ENCODE peak calls at places on chromosomes 4 and X, in six cellular contexts. One of them, this sample, is unnamed.

GRCh38 chrX:38206542-38206941 is 14.1 kb downstream of the SRPX start:
- DNase-seq in neural progenitor cell: no peak
- DNase-seq in NT2/D1: no peak
- DNase-seq in PC-3: no peak
- DNase-seq in IMR-90: no peak
- DNase-seq in astrocyte: no peak
- DNase-seq in this sample: no peak

GRCh38 chr4:120922390-120923200 is at the start of gene PRDM5:
- DNase-seq in neural progenitor cell: peak; percentile 82
- DNase-seq in NT2/D1: peak; percentile 56
- DNase-seq in PC-3: peak; percentile 21
- DNase-seq in IMR-90: peak; percentile 40
- DNase-seq in astrocyte: peak; percentile 42
- DNase-seq in this sample: peak; percentile 89

GRCh38 chr4:73777612-73778011 is 37.2 kb downstream of the CXCL8 start:
- DNase-seq in neural progenitor cell: no peak
- DNase-seq in NT2/D1: no peak
- DNase-seq in PC-3: peak; percentile 47
- DNase-seq in IMR-90: peak; percentile 7
- DNase-seq in astrocyte: peak; percentile 24
- DNase-seq in this sample: no peak

GRCh38 chr4:71406459-71406963 is 67.7 kb downstream of the SLC4A4 start:
- DNase-seq in neural progenitor cell: no peak
- DNase-seq in NT2/D1: no peak
- DNase-seq in PC-3: peak; percentile 56
- DNase-seq in IMR-90: peak; percentile 77
- DNase-seq in astrocyte: peak; percentile 75
- DNase-seq in this sample: no peak

GRCh38 chr4:97367878-97368277 is 775.4 kb downstream of the STPG2 start:
- DNase-seq in neural progenitor cell: no peak
- DNase-seq in NT2/D1: no peak
- DNase-seq in PC-3: peak; percentile 82
- DNase-seq in IMR-90: no peak
- DNase-seq in astrocyte: peak; percentile 89
- DNase-seq in this sample: no peak

GRCh38 chr4:188596027-188596426 is 456.8 kb downstream of the TRIML1 start:
- DNase-seq in neural progenitor cell: no peak
- DNase-seq in NT2/D1: no peak
- DNase-seq in PC-3: no peak
- DNase-seq in IMR-90: peak; percentile 44
- DNase-seq in astrocyte: no peak
- DNase-seq in this sample: no peak

GRCh38 chr4:190016369-190017289 is 10.4 kb downstream of the FRG2 start:
- DNase-seq in neural progenitor cell: peak; percentile 2
- DNase-seq in NT2/D1: no peak
- DNase-seq in PC-3: no peak
- DNase-seq in IMR-90: no peak
- DNase-seq in astrocyte: no peak
- DNase-seq in this sample: no peak

GRCh38 chr4:31655328-31655727 is 935.2 kb downstream of the PCDH7 start:
- DNase-seq in neural progenitor cell: no peak
- DNase-seq in NT2/D1: no peak
- DNase-seq in PC-3: peak; percentile 12
- DNase-seq in IMR-90: peak; percentile 17
- DNase-seq in astrocyte: peak; percentile 49
- DNase-seq in this sample: no peak

GRCh38 chr4:40548256-40548655 is 81.4 kb downstream of the RBM47 start:
- DNase-seq in neural progenitor cell: no peak
- DNase-seq in NT2/D1: no peak
- DNase-seq in PC-3: no peak
- DNase-seq in IMR-90: peak; percentile 45
- DNase-seq in astrocyte: peak; percentile 77
- DNase-seq in this sample: no peak

GRCh38 chr4:173025131-173025530 is 143.5 kb upstream of the GALNT7 start:
- DNase-seq in neural progenitor cell: peak; percentile 82
- DNase-seq in NT2/D1: peak; percentile 51
- DNase-seq in PC-3: peak; percentile 79
- DNase-seq in IMR-90: peak; percentile 77
- DNase-seq in astrocyte: peak; percentile 62
- DNase-seq in this sample: peak; percentile 82

GRCh38 chr4:73222466-73223257 is 35.9 kb downstream of the ANKRD17 start:
- DNase-seq in neural progenitor cell: peak; percentile 60
- DNase-seq in NT2/D1: peak; percentile 27
- DNase-seq in PC-3: peak; percentile 95
- DNase-seq in IMR-90: peak; percentile 97
- DNase-seq in astrocyte: peak; percentile 97
- DNase-seq in this sample: peak; percentile 58

GRCh38 chr4:64584981-64585557 is 175.8 kb upstream of the TECRL start:
- DNase-seq in neural progenitor cell: peak; percentile 70
- DNase-seq in NT2/D1: peak; percentile 8
- DNase-seq in PC-3: peak; percentile 57
- DNase-seq in IMR-90: peak; percentile 6
- DNase-seq in astrocyte: peak; percentile 32
- DNase-seq in this sample: peak; percentile 59

GRCh38 chr4:140937866-140938265 is 181.7 kb upstream of the TBC1D9 start:
- DNase-seq in neural progenitor cell: no peak
- DNase-seq in NT2/D1: no peak
- DNase-seq in PC-3: peak; percentile 66
- DNase-seq in IMR-90: peak; percentile 80
- DNase-seq in astrocyte: peak; percentile 85
- DNase-seq in this sample: no peak

GRCh38 chr4:121272526-121272925 is 108.3 kb downstream of the QRFPR start:
- DNase-seq in neural progenitor cell: no peak
- DNase-seq in NT2/D1: no peak
- DNase-seq in PC-3: peak; percentile 73
- DNase-seq in IMR-90: peak; percentile 55
- DNase-seq in astrocyte: peak; percentile 81
- DNase-seq in this sample: no peak

GRCh38 chr4:124948976-124949597 is 236.6 kb upstream of the ANKRD50 start:
- DNase-seq in neural progenitor cell: no peak
- DNase-seq in NT2/D1: no peak
- DNase-seq in PC-3: peak; percentile 39
- DNase-seq in IMR-90: peak; percentile 65
- DNase-seq in astrocyte: peak; percentile 88
- DNase-seq in this sample: no peak

GRCh38 chrX:54415534-54416350 is 24.5 kb upstream of the TSR2 start:
- DNase-seq in neural progenitor cell: peak; percentile 51
- DNase-seq in NT2/D1: no peak
- DNase-seq in PC-3: no peak
- DNase-seq in IMR-90: peak; percentile 7
- DNase-seq in astrocyte: peak; percentile 36
- DNase-seq in this sample: peak; percentile 66

GRCh38 chr4:173135241-173135847 is 33.3 kb upstream of the GALNT7 start:
- DNase-seq in neural progenitor cell: no peak
- DNase-seq in NT2/D1: no peak
- DNase-seq in PC-3: no peak
- DNase-seq in IMR-90: peak; percentile 47
- DNase-seq in astrocyte: peak; percentile 62
- DNase-seq in this sample: no peak

GRCh38 chr4:157838366-157838765 is 334.5 kb downstream of the GASK1B start:
- DNase-seq in neural progenitor cell: no peak
- DNase-seq in NT2/D1: no peak
- DNase-seq in PC-3: no peak
- DNase-seq in IMR-90: no peak
- DNase-seq in astrocyte: no peak
- DNase-seq in this sample: no peak

GRCh38 chr4:101042847-101043246 is 304.5 kb downstream of the PPP3CA start:
- DNase-seq in neural progenitor cell: no peak
- DNase-seq in NT2/D1: no peak
- DNase-seq in PC-3: no peak
- DNase-seq in IMR-90: no peak
- DNase-seq in astrocyte: no peak
- DNase-seq in this sample: no peak

GRCh38 chrX:30900227-30900626 is 11.2 kb upstream of the TAB3 start:
- DNase-seq in neural progenitor cell: no peak
- DNase-seq in NT2/D1: no peak
- DNase-seq in PC-3: peak; percentile 66
- DNase-seq in IMR-90: no peak
- DNase-seq in astrocyte: peak; percentile 32
- DNase-seq in this sample: no peak

GRCh38 chr4:83112239-83112638 is 2.3 kb downstream of the PLAC8 start:
- DNase-seq in neural progenitor cell: no peak
- DNase-seq in NT2/D1: no peak
- DNase-seq in PC-3: no peak
- DNase-seq in IMR-90: no peak
- DNase-seq in astrocyte: no peak
- DNase-seq in this sample: no peak

GRCh38 chr4:109912706-109913621 is at the start of gene EGF:
- DNase-seq in neural progenitor cell: peak; percentile 38
- DNase-seq in NT2/D1: no peak
- DNase-seq in PC-3: peak; percentile 71
- DNase-seq in IMR-90: peak; percentile 50
- DNase-seq in astrocyte: peak; percentile 78
- DNase-seq in this sample: peak; percentile 63

GRCh38 chr4:145098675-145099037 is 545 bp downstream of the ABCE1 start:
- DNase-seq in neural progenitor cell: no peak
- DNase-seq in NT2/D1: no peak
- DNase-seq in PC-3: peak; percentile 62
- DNase-seq in IMR-90: peak; percentile 66
- DNase-seq in astrocyte: peak; percentile 64
- DNase-seq in this sample: no peak

GRCh38 chrX:11770320-11770719 is 12.3 kb downstream of the MSL3 start:
- DNase-seq in neural progenitor cell: peak; percentile 54
- DNase-seq in NT2/D1: no peak
- DNase-seq in PC-3: peak; percentile 59
- DNase-seq in IMR-90: peak; percentile 63
- DNase-seq in astrocyte: peak; percentile 25
- DNase-seq in this sample: peak; percentile 63

GRCh38 chrX:68985135-68985725 is 156.4 kb downstream of the EFNB1 start:
- DNase-seq in neural progenitor cell: no peak
- DNase-seq in NT2/D1: peak; percentile 27
- DNase-seq in PC-3: no peak
- DNase-seq in IMR-90: no peak
- DNase-seq in astrocyte: no peak
- DNase-seq in this sample: no peak

GRCh38 chr4:4871267-4872147 is 12.0 kb downstream of the MSX1 start:
- DNase-seq in neural progenitor cell: peak; percentile 55
- DNase-seq in NT2/D1: no peak
- DNase-seq in PC-3: no peak
- DNase-seq in IMR-90: no peak
- DNase-seq in astrocyte: no peak
- DNase-seq in this sample: peak; percentile 71
- H3K27me3 ChIP-seq in neural progenitor cell: peaks cover 100% of the 10 kb centered on the region
- H3K27me3 ChIP-seq in NT2/D1: peaks cover 96% of the 10 kb centered on the region
- H3K27me3 ChIP-seq in PC-3: peaks cover 60% of the 10 kb centered on the region
- H3K27me3 ChIP-seq in IMR-90: peaks cover 92% of the 10 kb centered on the region
- H3K27me3 ChIP-seq in astrocyte: peaks cover 91% of the 10 kb centered on the region
- H3K27me3 ChIP-seq in this sample: peaks cover 96% of the 10 kb centered on the region

GRCh38 chrX:107675365-107675654 is 47.0 kb downstream of the PRPS1 start:
- DNase-seq in neural progenitor cell: no peak
- DNase-seq in NT2/D1: no peak
- DNase-seq in PC-3: no peak
- DNase-seq in IMR-90: no peak
- DNase-seq in astrocyte: no peak
- DNase-seq in this sample: no peak
- H3K9ac ChIP-seq in neural progenitor cell: no peak overlapping the region
- H3K9ac ChIP-seq in NT2/D1: no peak overlapping the region
- H3K9ac ChIP-seq in PC-3: no peak overlapping the region
- H3K9ac ChIP-seq in IMR-90: no peak overlapping the region
- H3K9ac ChIP-seq in astrocyte: no peak overlapping the region
- H3K9ac ChIP-seq in this sample: no peak overlapping the region

GRCh38 chr4:1174941-1175634 is 2.7 kb upstream of the SPON2 start:
- DNase-seq in neural progenitor cell: no peak
- DNase-seq in NT2/D1: no peak
- DNase-seq in PC-3: no peak
- DNase-seq in IMR-90: no peak
- DNase-seq in astrocyte: no peak
- DNase-seq in this sample: peak; percentile 38

GRCh38 chr4:1170805-1171305 is 1.5 kb downstream of the SPON2 start:
- DNase-seq in neural progenitor cell: no peak
- DNase-seq in NT2/D1: no peak
- DNase-seq in PC-3: no peak
- DNase-seq in IMR-90: no peak
- DNase-seq in astrocyte: no peak
- DNase-seq in this sample: no peak

GRCh38 chr4:1171306-1172227 is 816 bp downstream of the SPON2 start:
- DNase-seq in neural progenitor cell: peak; percentile 70
- DNase-seq in NT2/D1: peak; percentile 16
- DNase-seq in PC-3: no peak
- DNase-seq in IMR-90: no peak
- DNase-seq in astrocyte: no peak
- DNase-seq in this sample: peak; percentile 82

GRCh38 chr4:1172228-1172851 is at the start of gene SPON2:
- DNase-seq in neural progenitor cell: peak; percentile 77
- DNase-seq in NT2/D1: no peak
- DNase-seq in PC-3: no peak
- DNase-seq in IMR-90: peak; percentile 27
- DNase-seq in astrocyte: no peak
- DNase-seq in this sample: peak; percentile 81

DNA sequence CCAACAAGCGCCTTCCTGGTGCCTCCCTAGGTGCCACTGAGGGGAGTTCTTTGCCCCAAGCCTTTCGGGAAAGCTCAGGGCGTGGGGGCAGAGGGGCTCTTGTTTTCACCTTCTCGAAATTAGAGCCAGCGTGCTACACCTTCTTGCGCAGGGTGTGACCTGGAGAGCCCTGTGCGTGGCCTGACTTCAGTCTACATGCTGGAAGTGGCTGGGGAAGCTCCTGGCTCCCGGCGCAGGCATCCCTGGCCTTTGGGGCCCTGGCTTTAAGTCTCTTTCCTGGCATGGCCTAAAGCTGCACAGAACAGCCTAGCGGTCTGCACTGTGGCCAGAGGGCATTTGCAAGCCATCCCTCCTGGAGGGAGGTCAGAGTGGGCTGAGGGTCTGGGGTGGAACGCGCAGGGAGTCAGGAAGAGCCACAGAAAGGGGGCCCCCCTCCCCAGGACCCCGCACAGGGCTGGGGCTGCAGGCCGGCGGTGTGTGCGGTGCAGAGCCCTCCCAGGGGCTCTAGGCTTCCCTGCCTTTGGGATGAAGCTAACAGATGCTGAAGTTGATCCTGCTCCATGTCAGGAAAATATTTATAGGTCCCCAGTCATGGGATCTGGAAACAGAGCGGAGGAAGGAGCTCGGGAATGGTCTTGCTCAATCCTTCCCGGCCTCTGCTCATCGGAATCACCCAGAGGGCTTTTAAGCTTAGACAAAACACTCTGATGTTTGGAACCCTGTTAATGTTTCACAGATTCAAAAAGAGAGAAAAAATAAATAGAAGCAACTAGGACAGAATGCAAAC is 781 bp upstream of the SPON2 start:
- DNase-seq in neural progenitor cell: peak; percentile 50
- DNase-seq in NT2/D1: no peak
- DNase-seq in PC-3: no peak
- DNase-seq in IMR-90: peak; percentile 78
- DNase-seq in astrocyte: no peak
- DNase-seq in this sample: peak; percentile 63
- H3K27me3 ChIP-seq in neural progenitor cell: peaks cover 69% of the 10 kb centered on the region
- H3K27me3 ChIP-seq in NT2/D1: peaks cover 40% of the 10 kb centered on the region
- H3K27me3 ChIP-seq in PC-3: peaks cover 15% of the 10 kb centered on the region
- H3K27me3 ChIP-seq in IMR-90: no peaks in the 10 kb centered on the region
- H3K27me3 ChIP-seq in astrocyte: peaks cover 24% of the 10 kb centered on the region
- H3K27me3 ChIP-seq in this sample: peaks cover 68% of the 10 kb centered on the region

DNA sequence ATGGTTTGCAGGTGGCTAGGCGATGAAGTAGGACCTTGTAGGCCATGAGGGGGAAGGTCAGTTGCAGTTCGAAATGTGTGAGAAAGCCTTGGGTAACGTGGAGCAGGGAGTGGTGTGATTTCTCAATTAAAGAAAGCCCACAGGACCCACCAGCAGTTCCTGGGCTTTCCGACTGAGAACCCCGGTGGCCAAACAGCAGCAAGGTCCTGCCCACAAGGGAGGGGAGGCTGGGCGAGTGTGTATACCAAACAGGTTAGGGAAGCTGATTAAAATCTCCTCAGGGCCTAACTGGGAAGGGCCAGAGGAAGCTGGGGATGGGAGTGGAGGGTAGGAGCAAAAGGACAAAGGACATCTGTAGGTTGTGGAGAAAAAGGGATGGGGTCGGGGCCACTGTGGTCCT is 2.4 kb downstream of the ATP6AP1 start:
- DNase-seq in neural progenitor cell: no peak
- DNase-seq in NT2/D1: no peak
- DNase-seq in PC-3: peak; percentile 20
- DNase-seq in IMR-90: no peak
- DNase-seq in astrocyte: no peak
- DNase-seq in this sample: no peak
- H3K9ac ChIP-seq in neural progenitor cell: no peak overlapping the region
- H3K9ac ChIP-seq in NT2/D1: no peak overlapping the region
- H3K9ac ChIP-seq in PC-3: no peak overlapping the region
- H3K9ac ChIP-seq in IMR-90: no peak overlapping the region
- H3K9ac ChIP-seq in astrocyte: no peak overlapping the region
- H3K9ac ChIP-seq in this sample: no peak overlapping the region

This sample was measured in endodermal cell.